ENCODE peak calls at places on chromosomes 6 and 20, in ten cellular contexts. B is GM12865; W is cardiac fibroblast; A is AG09309; I is adrenal gland; V is ovary; K is B cell; Y is CD4-positive, alpha-beta T cell; J is nephron progenitor cell; H is HFFc6. P is an unnamed sample.

GRCh38 chr20:45340951-45341350 is 7.3 kb downstream of the SDC4 start:
- DNase-seq in B (no peak), W (no peak), A (no peak), I (no peak), V (no peak), K (no peak), Y (no peak), J (no peak), H (no peak), P (no peak)

GRCh38 chr20:9021699-9022098 is 47.2 kb upstream of the PLCB4 start:
- DNase-seq in B (no peak), W (peak; percentile 66), A (no peak), I (no peak), V (no peak), K (no peak), Y (no peak), J (no peak), H (no peak), P (no peak)

GRCh38 chr20:44750081-44750805 is 4.6 kb downstream of the KCNK15 start:
- DNase-seq in B (no peak), W (no peak), A (no peak), I (peak; percentile 31), V (no peak), K (peak; percentile 57), Y (no peak), J (no peak), H (no peak), P (no peak)

GRCh38 chr20:38962044-38962897 is at the start of gene DHX35:
- DNase-seq in B (peak; percentile 99), W (peak; percentile 98), A (peak; percentile 74), I (peak; percentile 98), V (peak; percentile 99), K (peak; percentile 98), Y (peak; percentile 97), J (peak; percentile 99), H (peak; percentile 93), P (peak; percentile 100)

GRCh38 chr20:45911486-45912343 is at the start of gene PLTP:
- DNase-seq in B (peak; percentile 41), W (peak; percentile 88), A (no peak), I (peak; percentile 78), V (peak; percentile 87), K (peak; percentile 62), Y (peak; percentile 36), J (peak; percentile 80), H (peak; percentile 32), P (peak; percentile 48)

GRCh38 chr6:36130672-36131516 is 581 bp downstream of the MAPK13 start:
- DNase-seq in B (peak; percentile 35), W (peak; percentile 36), A (no peak), I (peak; percentile 72), V (peak; percentile 56), K (peak; percentile 75), Y (peak; percentile 54), J (peak; percentile 44), H (no peak), P (peak; percentile 73)

GRCh38 chr6:43809417-43810305 is 39.6 kb downstream of the VEGFA start:
- DNase-seq in B (no peak), W (peak; percentile 68), A (peak; percentile 21), I (no peak), V (no peak), K (no peak), Y (no peak), J (no peak), H (peak; percentile 57), P (no peak)

GRCh38 chr6:43096451-43097097 is 20.5 kb downstream of the PTK7 start:
- DNase-seq in B (no peak), W (peak; percentile 93), A (peak; percentile 92), I (no peak), V (no peak), K (no peak), Y (no peak), J (peak; percentile 18), H (peak; percentile 89), P (no peak)

GRCh38 chr6:31270788-31271640 is 878 bp downstream of the HLA-C start:
- DNase-seq in B (peak; percentile 74), W (peak; percentile 53), A (no peak), I (peak; percentile 81), V (peak; percentile 80), K (peak; percentile 72), Y (peak; percentile 48), J (peak; percentile 68), H (no peak), P (peak; percentile 45)

GRCh38 chr6:10384064-10384317 is 30.9 kb downstream of the TFAP2A start:
- DNase-seq in B (no peak), W (no peak), A (no peak), I (no peak), V (no peak), K (no peak), Y (no peak), J (no peak), H (no peak), P (no peak)

GRCh38 chr6:129440691-129441090 is 269.3 kb downstream of the ARHGAP18 start:
- DNase-seq in B (no peak), W (peak; percentile 13), A (peak; percentile 1), I (no peak), V (no peak), K (no peak), Y (no peak), J (no peak), H (peak; percentile 4), P (no peak)

GRCh38 chr6:23797041-23797440 is 329.0 kb upstream of the NRSN1 start:
- DNase-seq in B (no peak), W (no peak), A (no peak), I (no peak), V (no peak), K (no peak), Y (no peak), J (no peak), H (no peak), P (no peak)

GRCh38 chr20:44542902-44543301 is 21.0 kb upstream of the SERINC3 start:
- DNase-seq in B (no peak), W (no peak), A (no peak), I (no peak), V (no peak), K (no peak), Y (no peak), J (no peak), H (no peak), P (no peak)

GRCh38 chr20:18103497-18103896 is 34.2 kb upstream of the KAT14 start:
- DNase-seq in B (no peak), W (no peak), A (no peak), I (no peak), V (no peak), K (no peak), Y (no peak), J (no peak), H (no peak), P (no peak)

GRCh38 chr20:4062721-4063606 is 47.6 kb upstream of the RNF24 start:
- DNase-seq in B (no peak), W (no peak), A (no peak), I (no peak), V (no peak), K (no peak), Y (no peak), J (no peak), H (no peak), P (no peak)

GRCh38 chr6:87200469-87201174 is 45.3 kb downstream of the ZNF292 start:
- DNase-seq in B (no peak), W (peak; percentile 47), A (peak; percentile 32), I (peak; percentile 82), V (no peak), K (no peak), Y (no peak), J (no peak), H (no peak), P (no peak)

GRCh38 chr6:524803-525202 is 132.1 kb downstream of the HUS1B start:
- DNase-seq in B (peak; percentile 35), W (no peak), A (no peak), I (no peak), V (no peak), K (no peak), Y (no peak), J (no peak), H (no peak), P (peak; percentile 33)

GRCh38 chr6:530425-530824 is 126.5 kb downstream of the HUS1B start:
- DNase-seq in B (no peak), W (no peak), A (no peak), I (no peak), V (no peak), K (no peak), Y (no peak), J (no peak), H (no peak), P (no peak)

GRCh38 chr6:528989-529388 is 127.9 kb downstream of the HUS1B start:
- DNase-seq in B (no peak), W (no peak), A (no peak), I (no peak), V (no peak), K (no peak), Y (no peak), J (no peak), H (no peak), P (no peak)

GRCh38 chr6:527989-528673 is 128.8 kb downstream of the HUS1B start:
- DNase-seq in B (no peak), W (no peak), A (no peak), I (no peak), V (no peak), K (no peak), Y (no peak), J (no peak), H (no peak), P (no peak)
- TF ChIP-seq CTCF in B (no peak), W (no peak), A (no peak), I (no peak), V (no peak), K (no peak), Y (no peak), J (no peak), H (no peak), P (no peak)

DNA sequence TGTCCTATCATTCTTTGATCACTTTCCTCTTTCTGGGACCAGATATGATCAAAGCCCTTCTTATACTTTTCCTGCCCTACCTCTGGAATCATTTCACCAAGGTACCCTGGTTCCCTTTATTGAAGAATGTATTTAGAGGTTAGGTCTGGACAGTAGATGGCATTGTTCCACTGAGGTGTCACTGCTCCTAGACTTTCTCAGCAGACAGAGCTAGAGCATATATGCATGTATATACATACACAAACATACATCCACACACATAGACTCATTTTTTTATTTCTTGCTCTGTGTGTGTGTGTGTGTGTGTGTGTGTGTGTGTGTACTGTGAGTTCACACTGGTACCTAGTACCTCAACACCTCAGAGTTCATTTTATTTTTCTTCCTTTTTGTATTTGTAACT is 40.9 kb downstream of the PTPRA start:
- DNase-seq in B (peak; percentile 11), W (peak; percentile 32), A (no peak), I (no peak), V (no peak), K (no peak), Y (no peak), J (no peak), H (no peak), P (no peak)
- TF ChIP-seq CTCF in B (peak; percentile 1), W (peak; percentile 10), A (no peak), I (no peak), V (no peak), K (no peak), Y (no peak), J (no peak), H (peak; percentile 21), P (peak; percentile 37)

GRCh38 chr6:142756215-142756630 is 188.8 kb downstream of the HIVEP2 start:
- DNase-seq in B (no peak), W (peak; percentile 63), A (peak; percentile 57), I (no peak), V (no peak), K (no peak), Y (no peak), J (no peak), H (peak; percentile 93), P (no peak)
- TF ChIP-seq CTCF in B (no peak), W (peak; percentile 0), A (peak; percentile 30), I (no peak), V (no peak), K (no peak), Y (no peak), J (no peak), H (peak; percentile 55), P (no peak)

GRCh38 chr20:57370316-57370715 is 19.3 kb downstream of the RAE1 start:
- DNase-seq in B (no peak), W (no peak), A (no peak), I (no peak), V (no peak), K (no peak), Y (no peak), J (no peak), H (no peak), P (no peak)
- TF ChIP-seq CTCF in B (no peak), W (no peak), A (no peak), I (no peak), V (no peak), K (no peak), Y (no peak), J (no peak), H (no peak), P (no peak)

P was measured in GM10248.